ENCODE peak calls at places on chromosomes 4 and X, in seven cellular contexts. B, U, P, N, K, J and D are unnamed samples.

GRCh38 chr4:8267077-8267476 is 2.5 kb upstream of the HTRA3 start:
- DNase-seq in K (no peak), P (no peak), J (peak), B (no peak), N (peak), U (peak), D (no peak)

GRCh38 chrX:21963736-21964135 is 23.2 kb downstream of the SMS start:
- DNase-seq in U (no peak), J (no peak), B (no peak), K (no peak), P (no peak), N (no peak), D (no peak)

GRCh38 chr4:19473569-19473968 is 778.1 kb upstream of the SLIT2 start:
- DNase-seq in U (no peak), N (no peak), P (no peak), B (no peak), J (no peak), K (no peak), D (no peak)

GRCh38 chr4:41080964-41081363 is 133.4 kb downstream of the APBB2 start:
- DNase-seq in P (no peak), J (no peak), K (no peak), B (no peak), U (no peak), N (no peak), D (no peak)

GRCh38 chr4:146521543-146522097 is at the start of gene SLC10A7:
- DNase-seq in P (no peak), K (peak), U (peak), J (peak), N (peak), B (peak), D (peak)

GRCh38 chr4:53987761-53988171 is 76.6 kb downstream of the CHIC2 start:
- DNase-seq in N (no peak), B (no peak), K (no peak), U (no peak), P (no peak), J (no peak), D (no peak)

GRCh38 chr4:133402616-133403015 is 253.5 kb downstream of the PCDH10 start:
- DNase-seq in J (no peak), K (no peak), P (no peak), U (no peak), B (no peak), N (no peak), D (no peak)

GRCh38 chr4:7719354-7720174 is 220.1 kb downstream of the AFAP1 start:
- DNase-seq in J (peak), B (peak), P (no peak), N (peak), U (peak), K (peak), D (peak)

GRCh38 chr4:61838072-61838471 is 637.9 kb downstream of the ADGRL3 start:
- DNase-seq in J (no peak), U (no peak), K (no peak), N (no peak), B (no peak), P (no peak), D (no peak)

GRCh38 chr4:51850294-51850693 is 7.3 kb downstream of the DCUN1D4 start:
- DNase-seq in P (no peak), N (no peak), B (no peak), K (no peak), J (no peak), U (no peak), D (no peak)

GRCh38 chrX:38365939-38366338 is 13.5 kb downstream of the OTC start:
- DNase-seq in N (no peak), K (no peak), U (no peak), B (no peak), P (no peak), J (no peak), D (no peak)